ENCODE peak calls at places on chromosomes 13 and 19, in ten cellular contexts. G, N, Q, T, Y, K, F, P, H and L are unnamed samples.

GRCh38 chr19:50798116-50798942 is 8.1 kb downstream of the ACP4 start:
- DNase-seq in G (no peak), N (no peak), Q (no peak), T (no peak), Y (no peak), K (no peak), F (no peak), P (no peak), H (no peak), L (no peak)

GRCh38 chr19:6536138-6536671 is 5.4 kb downstream of the TNFSF9 start:
- DNase-seq in G (peak), N (peak), Q (no peak), T (no peak), Y (peak), K (peak), F (peak), P (peak), H (peak), L (peak)

GRCh38 chr19:46383171-46383815 is 30.1 kb downstream of the CCDC8 start:
- DNase-seq in G (no peak), N (no peak), Q (no peak), T (no peak), Y (no peak), K (no peak), F (no peak), P (no peak), H (no peak), L (no peak)

GRCh38 chr19:44640518-44640917 is 3.2 kb upstream of the PVR start:
- DNase-seq in G (peak), N (no peak), Q (no peak), T (no peak), Y (no peak), K (no peak), F (no peak), P (peak), H (peak), L (no peak)

GRCh38 chr13:27273658-27274425 is 3.2 kb downstream of the RASL11A start:
- DNase-seq in G (peak), N (no peak), Q (no peak), T (no peak), Y (no peak), K (no peak), F (no peak), P (no peak), H (no peak), L (no peak)

GRCh38 chr19:925087-925911 is 536 bp upstream of the ARID3A start:
- DNase-seq in G (peak), N (peak), Q (peak), T (peak), Y (peak), K (peak), F (peak), P (peak), H (peak), L (peak)

GRCh38 chr19:45975296-45975695 is 1.6 kb upstream of the NOVA2 start:
- DNase-seq in G (no peak), N (peak), Q (no peak), T (no peak), Y (no peak), K (no peak), F (no peak), P (no peak), H (no peak), L (no peak)

GRCh38 chr13:88895261-88895941 is 1224.2 kb downstream of the SLITRK5 start:
- DNase-seq in G (no peak), N (no peak), Q (no peak), T (no peak), Y (no peak), K (no peak), F (no peak), P (no peak), H (no peak), L (no peak)

GRCh38 chr13:91690944-91691343 is 292.5 kb downstream of the GPC5 start:
- DNase-seq in G (no peak), N (no peak), Q (no peak), T (no peak), Y (no peak), K (no peak), F (no peak), P (no peak), H (no peak), L (no peak)

GRCh38 chr13:72290962-72291681 is 424.1 kb upstream of the DACH1 start:
- DNase-seq in G (peak), N (no peak), Q (no peak), T (no peak), Y (peak), K (no peak), F (peak), P (peak), H (peak), L (peak)

GRCh38 chr13:78997902-78998654 is 339.1 kb upstream of the OBI1 start:
- DNase-seq in G (no peak), N (no peak), Q (no peak), T (no peak), Y (no peak), K (no peak), F (no peak), P (no peak), H (no peak), L (no peak)

GRCh38 chr13:97976551-97977375 is 23.3 kb downstream of the IPO5 start:
- DNase-seq in G (no peak), N (peak), Q (no peak), T (no peak), Y (peak), K (peak), F (peak), P (no peak), H (no peak), L (peak)

GRCh38 chr19:33279430-33280350 is 22.6 kb downstream of the CEBPA start:
- DNase-seq in G (no peak), N (no peak), Q (no peak), T (no peak), Y (peak), K (no peak), F (no peak), P (no peak), H (no peak), L (no peak)

GRCh38 chr19:36113895-36114762 is 546 bp downstream of the POLR2I start:
- DNase-seq in G (no peak), N (peak), Q (peak), T (peak), Y (peak), K (no peak), F (no peak), P (peak), H (peak), L (peak)

GRCh38 chr19:51660975-51661600 is 14.5 kb upstream of the SIGLEC14 start:
- DNase-seq in G (peak), N (peak), Q (peak), T (peak), Y (peak), K (peak), F (peak), P (peak), H (peak), L (peak)

GRCh38 chr13:43934273-43934672 is 54.6 kb downstream of the LACC1 start:
- DNase-seq in G (no peak), N (no peak), Q (no peak), T (no peak), Y (no peak), K (no peak), F (no peak), P (peak), H (peak), L (no peak)

GRCh38 chr19:33368074-33368864 is 5.2 kb upstream of the CEBPG start:
- DNase-seq in G (no peak), N (no peak), Q (no peak), T (no peak), Y (no peak), K (no peak), F (no peak), P (peak), H (peak), L (no peak)

GRCh38 chr13:20981370-20982095 is 79.0 kb upstream of the XPO4 start:
- DNase-seq in G (no peak), N (no peak), Q (no peak), T (no peak), Y (no peak), K (no peak), F (no peak), P (no peak), H (no peak), L (no peak)

GRCh38 chr19:33000510-33000909 is 28.5 kb downstream of the FAAP24 start:
- DNase-seq in G (no peak), N (no peak), Q (no peak), T (no peak), Y (no peak), K (no peak), F (no peak), P (no peak), H (no peak), L (no peak)

GRCh38 chr13:52925221-52925620 is 76.8 kb upstream of the PCDH8 start:
- DNase-seq in G (no peak), N (no peak), Q (no peak), T (no peak), Y (no peak), K (no peak), F (no peak), P (peak), H (no peak), L (no peak)

GRCh38 chr19:6161271-6161850 is 25.9 kb downstream of the ACSBG2 start:
- DNase-seq in G (no peak), N (no peak), Q (peak), T (no peak), Y (peak), K (peak), F (peak), P (peak), H (peak), L (peak)

GRCh38 chr19:20471441-20471840 is 94.1 kb downstream of the ZNF737 start:
- DNase-seq in G (no peak), N (no peak), Q (no peak), T (no peak), Y (no peak), K (no peak), F (no peak), P (no peak), H (no peak), L (no peak)

GRCh38 chr13:36360863-36361262 is 14.7 kb upstream of the SPART start:
- DNase-seq in G (no peak), N (no peak), Q (no peak), T (no peak), Y (no peak), K (no peak), F (no peak), P (no peak), H (no peak), L (no peak)

GRCh38 chr19:16342002-16342715 is 17.5 kb downstream of the KLF2 start:
- DNase-seq in G (peak), N (no peak), Q (no peak), T (no peak), Y (no peak), K (no peak), F (no peak), P (no peak), H (no peak), L (no peak)

GRCh38 chr13:71274923-71275593 is 591.9 kb downstream of the DACH1 start:
- DNase-seq in G (no peak), N (no peak), Q (no peak), T (no peak), Y (no peak), K (no peak), F (no peak), P (no peak), H (no peak), L (no peak)

GRCh38 chr13:51501592-51502205 is 48.9 kb upstream of the INTS6 start:
- DNase-seq in G (peak), N (no peak), Q (no peak), T (no peak), Y (no peak), K (no peak), F (peak), P (peak), H (peak), L (no peak)

GRCh38 chr19:35407619-35408018 is 36.8 kb downstream of the GPR42 start:
- DNase-seq in G (no peak), N (no peak), Q (no peak), T (no peak), Y (no peak), K (no peak), F (no peak), P (no peak), H (no peak), L (no peak)

GRCh38 chr13:112448621-112449544 is 72.7 kb downstream of the SPACA7 start:
- DNase-seq in G (no peak), N (no peak), Q (no peak), T (no peak), Y (no peak), K (no peak), F (no peak), P (no peak), H (no peak), L (no peak)

GRCh38 chr19:681029-681626 is 4.9 kb downstream of the FSTL3 start:
- DNase-seq in G (no peak), N (no peak), Q (no peak), T (no peak), Y (no peak), K (no peak), F (no peak), P (no peak), H (no peak), L (no peak)

GRCh38 chr19:32392946-32393345 is 12.6 kb upstream of the DPY19L3 start:
- DNase-seq in G (no peak), N (no peak), Q (no peak), T (no peak), Y (no peak), K (no peak), F (no peak), P (no peak), H (no peak), L (no peak)

GRCh38 chr13:80881495-80882482 is 540.9 kb upstream of the SPRY2 start:
- DNase-seq in G (no peak), N (no peak), Q (no peak), T (peak), Y (no peak), K (no peak), F (no peak), P (peak), H (peak), L (no peak)

GRCh38 chr19:45568732-45569131 is 15.9 kb downstream of the OPA3 start:
- DNase-seq in G (peak), N (no peak), Q (no peak), T (no peak), Y (no peak), K (no peak), F (peak), P (peak), H (peak), L (peak)